ENCODE peak calls at places on chromosomes 5 and 9, in five cellular contexts. B, A, P, U and T are unnamed samples.

GRCh38 chr5:78377718-78378105 is 17.3 kb downstream of the SCAMP1 start:
- DNase-seq in B (no peak), A (no peak), P (no peak), U (no peak), T (no peak)

GRCh38 chr5:116696356-116696755 is 121.7 kb upstream of the SEMA6A start:
- DNase-seq in B (no peak), A (no peak), P (no peak), U (no peak), T (no peak)

GRCh38 chr5:32151198-32151597 is 22.9 kb downstream of the GOLPH3 start:
- DNase-seq in B (no peak), A (no peak), P (no peak), U (no peak), T (no peak)

GRCh38 chr5:94545870-94546625 is 72.4 kb downstream of the KIAA0825 start:
- DNase-seq in B (no peak), A (no peak), P (no peak), U (no peak), T (no peak)

GRCh38 chr9:9054354-9054992 is 1254.9 kb upstream of the DMAC1 start:
- DNase-seq in B (no peak), A (no peak), P (no peak), U (no peak), T (no peak)

GRCh38 chr5:139637438-139638089 is 10.6 kb upstream of the CXXC5 start:
- DNase-seq in B (peak), A (peak), P (peak), U (no peak), T (peak)

GRCh38 chr5:66757219-66757833 is 161.1 kb downstream of the MAST4 start:
- DNase-seq in B (peak), A (no peak), P (no peak), U (no peak), T (no peak)

GRCh38 chr5:178431063-178431776 is 159.0 kb downstream of the COL23A1 start:
- DNase-seq in B (no peak), A (no peak), P (no peak), U (no peak), T (no peak)

GRCh38 chr5:56607551-56607950 is 207.8 kb upstream of the MAP3K1 start:
- DNase-seq in B (no peak), A (no peak), P (no peak), U (no peak), T (no peak)

GRCh38 chr9:6565312-6565711 is 80.2 kb downstream of the GLDC start:
- DNase-seq in B (no peak), A (no peak), P (no peak), U (no peak), T (no peak)

GRCh38 chr5:119465640-119466039 is 13.3 kb downstream of the HSD17B4 start:
- DNase-seq in B (no peak), A (no peak), P (no peak), U (no peak), T (no peak)

GRCh38 chr5:10588779-10589447 is 25.0 kb downstream of the ANKRD33B start:
- DNase-seq in B (no peak), A (no peak), P (no peak), U (no peak), T (no peak)

GRCh38 chr9:33620738-33621439 is 96.8 kb downstream of the ANKRD18B start:
- DNase-seq in B (no peak), A (peak), P (no peak), U (no peak), T (peak)

GRCh38 chr5:97071993-97072392 is 70.4 kb downstream of the LIX1 start:
- DNase-seq in B (no peak), A (no peak), P (no peak), U (no peak), T (no peak)

GRCh38 chr5:104347119-104347708 is 784.6 kb upstream of the NUDT12 start:
- DNase-seq in B (no peak), A (no peak), P (no peak), U (no peak), T (no peak)

GRCh38 chr5:73451218-73452130 is 2.9 kb upstream of the FOXD1 start:
- DNase-seq in B (no peak), A (no peak), P (peak), U (peak), T (peak)

GRCh38 chr5:134436523-134437339 is 25.1 kb upstream of the CDKN2AIPNL start:
- DNase-seq in B (peak), A (peak), P (peak), U (no peak), T (peak)

GRCh38 chr9:87425202-87425601 is 72.5 kb upstream of the DAPK1 start:
- DNase-seq in B (no peak), A (no peak), P (no peak), U (no peak), T (no peak)

GRCh38 chr5:139751236-139751635 is 44.4 kb upstream of the PSD2 start:
- DNase-seq in B (no peak), A (no peak), P (no peak), U (no peak), T (no peak)

GRCh38 chr5:169299651-169300467 is 1.1 kb downstream of the SLIT3 start:
- DNase-seq in B (no peak), A (no peak), P (no peak), U (no peak), T (no peak)

GRCh38 chr9:131799177-131799823 is 59.4 kb upstream of the RAPGEF1 start:
- DNase-seq in B (no peak), A (peak), P (no peak), U (peak), T (no peak)

GRCh38 chr9:85142461-85143401 is 473.2 kb downstream of the NTRK2 start:
- DNase-seq in B (no peak), A (no peak), P (peak), U (no peak), T (no peak)

GRCh38 chr5:122183098-122183794 is 53.9 kb downstream of the ZNF474 start:
- DNase-seq in B (no peak), A (peak), P (peak), U (no peak), T (no peak)

GRCh38 chr5:167639213-167639612 is 652.2 kb upstream of the WWC1 start:
- DNase-seq in B (no peak), A (peak), P (no peak), U (no peak), T (no peak)

GRCh38 chr5:72096602-72097205 is 10.6 kb upstream of the MAP1B start:
- DNase-seq in B (no peak), A (no peak), P (no peak), U (no peak), T (no peak)